ENCODE peak calls at places on chromosomes 3 and 15, in four cellular contexts. Z, Q, N and L are unnamed samples.

GRCh38 chr15:56045068-56045748 is 51.8 kb upstream of the NEDD4 start:
- DNase-seq in Q (no peak), N (no peak), Z (no peak), L (no peak)

GRCh38 chr3:78690806-78691205 is 1077.0 kb downstream of the ROBO1 start:
- DNase-seq in Z (no peak), Q (peak; percentile 79), N (peak; percentile 59), L (no peak)

GRCh38 chr3:186974824-186975281 is 44.5 kb downstream of the ST6GAL1 start:
- DNase-seq in Z (no peak), N (no peak), Q (no peak), L (no peak)

GRCh38 chr3:49868951-49869454 is 703 bp downstream of the CAMKV start:
- DNase-seq in N (no peak), Q (no peak), Z (no peak), L (no peak)

GRCh38 chr3:151592287-151592686 is 131.4 kb upstream of the IGSF10 start:
- DNase-seq in Q (no peak), N (no peak), Z (no peak), L (no peak)

GRCh38 chr3:14688525-14688924 is 13.6 kb downstream of the C3orf20 start:
- DNase-seq in Q (no peak), N (no peak), Z (no peak), L (no peak)

GRCh38 chr15:38740206-38740605 is 175.6 kb upstream of the RASGRP1 start:
- DNase-seq in N (no peak), Q (no peak), Z (peak; percentile 42), L (no peak)

GRCh38 chr15:94346272-94346671 is 114.9 kb downstream of the MCTP2 start:
- DNase-seq in Z (no peak), N (peak; percentile 15), Q (no peak), L (no peak)

GRCh38 chr3:194137314-194138097 is 1.6 kb downstream of the HES1 start:
- DNase-seq in N (no peak), Q (peak; percentile 61), Z (peak; percentile 91), L (peak; percentile 71)

GRCh38 chr3:71109241-71109976 is 474.1 kb downstream of the FOXP1 start:
- DNase-seq in Q (peak; percentile 85), N (peak; percentile 85), Z (no peak), L (no peak)

GRCh38 chr3:127671523-127672428 is 976 bp upstream of the ABTB1 start:
- DNase-seq in Q (no peak), N (no peak), Z (peak; percentile 78), L (no peak)

GRCh38 chr3:186849392-186849975 is 7.0 kb downstream of the ADIPOQ start:
- DNase-seq in Q (peak; percentile 56), N (peak; percentile 60), Z (no peak), L (peak; percentile 42)

GRCh38 chr3:194386066-194386465 is 13.0 kb downstream of the GP5 start:
- DNase-seq in Z (peak; percentile 16), Q (no peak), N (no peak), L (no peak)

GRCh38 chr3:31047673-31048072 is 153.2 kb upstream of the GADL1 start:
- DNase-seq in Z (no peak), N (no peak), Q (no peak), L (no peak)

GRCh38 chr3:25655659-25656058 is 9.0 kb downstream of the TOP2B start:
- DNase-seq in Z (no peak), Q (no peak), N (no peak), L (no peak)

GRCh38 chr15:38145671-38146111 is 106.9 kb upstream of the SPRED1 start:
- DNase-seq in N (no peak), Z (no peak), Q (peak; percentile 25), L (no peak)